ENCODE peak calls at places on chromosomes 6 and 20, in five cellular contexts. O is effector memory CD4-positive, alpha-beta T cell; V is GM23248; H is adrenal gland; I is fibroblast of lung. E is an unnamed sample.

GRCh38 chr6:105616521-105616920 is 213.6 kb upstream of the PREP start:
- DNase-seq in H (no peak), V (peak), I (no peak), O (no peak), E (no peak)

GRCh38 chr6:142820336-142821016 is 124.5 kb downstream of the HIVEP2 start:
- DNase-seq in O (no peak), V (no peak), I (no peak), H (no peak), E (no peak)

GRCh38 chr20:33584976-33585375 is 77.2 kb upstream of the C20orf144 start:
- DNase-seq in I (peak), H (no peak), O (no peak), V (peak), E (no peak)

GRCh38 chr20:32050851-32051556 is 1.0 kb upstream of the HCK start:
- DNase-seq in O (no peak), I (no peak), H (peak), V (no peak), E (no peak)

GRCh38 chr20:43959920-43960227 is 45.2 kb downstream of the TOX2 start:
- DNase-seq in I (no peak), H (no peak), V (no peak), O (no peak), E (no peak)

GRCh38 chr20:41509801-41510200 is 108.4 kb downstream of the CHD6 start:
- DNase-seq in V (peak), O (no peak), H (peak), I (peak), E (no peak)

GRCh38 chr6:28312939-28313338 is 23.0 kb downstream of the ZSCAN31 start:
- DNase-seq in I (no peak), V (no peak), O (no peak), H (no peak), E (no peak)

GRCh38 chr6:109229536-109229935 is 134.2 kb downstream of the CEP57L1 start:
- DNase-seq in H (no peak), O (no peak), V (peak), I (no peak), E (no peak)

GRCh38 chr20:50333856-50334255 is 143.2 kb downstream of the CEBPB start:
- DNase-seq in H (peak), V (peak), I (peak), O (no peak), E (no peak)

GRCh38 chr20:50537546-50538201 is 27.5 kb downstream of the PTPN1 start:
- DNase-seq in O (no peak), H (no peak), I (no peak), V (no peak), E (no peak)

GRCh38 chr6:44473870-44474631 is 86.5 kb downstream of the CDC5L start:
- DNase-seq in V (no peak), I (no peak), H (no peak), O (no peak), E (no peak)

GRCh38 chr20:63706852-63707557 is 771 bp downstream of the ARFRP1 start:
- DNase-seq in V (peak), H (peak), O (peak), I (no peak), E (peak)

GRCh38 chr6:129517288-129517687 is 192.7 kb downstream of the ARHGAP18 start:
- DNase-seq in V (peak), O (no peak), H (no peak), I (no peak), E (no peak)

GRCh38 chr20:50259705-50260479 is 69.3 kb downstream of the CEBPB start:
- DNase-seq in I (no peak), V (peak), O (no peak), H (peak), E (no peak)

GRCh38 chr20:58745391-58745790 is 52.8 kb downstream of the NPEPL1 start:
- DNase-seq in I (no peak), V (no peak), H (no peak), O (no peak), E (no peak)

GRCh38 chr6:148525453-148525852 is 182.8 kb downstream of the SASH1 start:
- DNase-seq in O (no peak), H (no peak), I (peak), V (peak), E (no peak)

GRCh38 chr6:7332090-7332745 is 19.2 kb upstream of the SSR1 start:
- DNase-seq in V (peak), H (no peak), I (no peak), O (no peak), E (no peak)

GRCh38 chr6:122696853-122697252 is 82.7 kb upstream of the FABP7 start:
- DNase-seq in V (peak), H (no peak), I (peak), O (no peak), E (no peak)

GRCh38 chr20:17961600-17961965 is 7.0 kb downstream of the SNX5 start:
- DNase-seq in H (no peak), O (no peak), V (peak), I (no peak), E (no peak)

GRCh38 chr20:17555106-17555505 is 14.8 kb upstream of the DSTN start:
- DNase-seq in O (no peak), I (no peak), H (no peak), V (no peak), E (no peak)

GRCh38 chr6:125749112-125749863 is at the start of gene HEY2:
- DNase-seq in I (peak), V (peak), H (peak), O (peak), E (no peak)

GRCh38 chr6:113172531-113172966 is 684.6 kb upstream of the MARCKS start:
- DNase-seq in O (no peak), I (peak), V (no peak), H (peak), E (no peak)

GRCh38 chr6:41966961-41967311 is 25.3 kb upstream of the CCND3 start:
- DNase-seq in H (no peak), I (peak), V (peak), O (no peak), E (no peak)

GRCh38 chr20:20205141-20205861 is 153.0 kb downstream of the CFAP61 start:
- DNase-seq in O (no peak), V (no peak), I (no peak), H (no peak), E (no peak)

GRCh38 chr6:138030872-138031271 is 76.3 kb downstream of the PERP start:
- DNase-seq in V (no peak), O (no peak), H (no peak), I (no peak), E (no peak)

GRCh38 chr20:32603046-32603726 is 18.1 kb upstream of the NOL4L start:
- DNase-seq in I (no peak), O (no peak), V (no peak), H (peak), E (no peak)

GRCh38 chr6:44494011-44494501 is 106.5 kb downstream of the CDC5L start:
- DNase-seq in O (no peak), H (no peak), I (peak), V (peak), E (no peak)

GRCh38 chr6:88641178-88641903 is 322.1 kb downstream of the RNGTT start:
- DNase-seq in V (peak), O (no peak), H (no peak), I (peak), E (no peak)

GRCh38 chr6:42453027-42453648 is 1.4 kb upstream of the TRERF1 start:
- DNase-seq in V (peak), H (peak), O (peak), I (peak), E (peak)

GRCh38 chr20:32823078-32823477 is 3.3 kb downstream of the MAPRE1 start:
- DNase-seq in H (peak), V (peak), O (no peak), I (peak), E (no peak)

GRCh38 chr20:38550274-38550673 is 30.7 kb upstream of the ADIG start:
- DNase-seq in O (no peak), V (no peak), H (no peak), I (no peak), E (no peak)

GRCh38 chr20:24579016-24579415 is 109.6 kb downstream of the SYNDIG1 start:
- DNase-seq in O (no peak), V (no peak), I (no peak), H (no peak), E (no peak)

GRCh38 chr20:37503256-37503927 is 17.7 kb upstream of the NNAT start:
- DNase-seq in I (no peak), V (no peak), O (no peak), H (no peak), E (no peak)
- H3K4me3 ChIP-seq in I (no peak), V (no peak), O (no peak), H (no peak), E (no peak)

GRCh38 chr20:34712525-34713192 is 8.5 kb downstream of the TP53INP2 start:
- DNase-seq in I (no peak), H (no peak), O (no peak), V (no peak), E (no peak)

GRCh38 chr20:34711813-34712430 is 7.8 kb downstream of the TP53INP2 start:
- DNase-seq in H (no peak), V (no peak), O (no peak), I (no peak), E (no peak)

GRCh38 chr20:34710568-34710839 is 6.4 kb downstream of the TP53INP2 start:
- DNase-seq in I (no peak), V (no peak), H (no peak), O (no peak), E (no peak)

GRCh38 chr20:34709836-34710567 is 5.9 kb downstream of the TP53INP2 start:
- DNase-seq in O (peak), I (peak), V (peak), H (peak), E (no peak)

GRCh38 chr20:34710861-34711574 is 6.9 kb downstream of the TP53INP2 start:
- DNase-seq in O (no peak), I (no peak), V (no peak), H (no peak), E (no peak)
- H3K4me3 ChIP-seq in O (no peak), I (no peak), V (no peak), H (no peak), E (no peak)

GRCh38 chr20:5504061-5504739 is 187.4 kb upstream of the PROKR2 start:
- DNase-seq in V (peak), O (no peak), I (peak), H (peak), E (no peak)
- H3K4me3 ChIP-seq in V (peak), O (no peak), I (peak), H (peak), E (no peak)

GRCh38 chr6:23783901-23784300 is 342.1 kb upstream of the NRSN1 start:
- DNase-seq in I (no peak), O (no peak), H (no peak), V (no peak), E (no peak)
- H3K4me3 ChIP-seq in I (no peak), O (no peak), H (no peak), V (no peak), E (no peak)

GRCh38 chr6:76264466-76264865 is 192.0 kb upstream of the IMPG1 start:
- DNase-seq in V (peak), H (no peak), I (no peak), O (no peak), E (no peak)

DNA sequence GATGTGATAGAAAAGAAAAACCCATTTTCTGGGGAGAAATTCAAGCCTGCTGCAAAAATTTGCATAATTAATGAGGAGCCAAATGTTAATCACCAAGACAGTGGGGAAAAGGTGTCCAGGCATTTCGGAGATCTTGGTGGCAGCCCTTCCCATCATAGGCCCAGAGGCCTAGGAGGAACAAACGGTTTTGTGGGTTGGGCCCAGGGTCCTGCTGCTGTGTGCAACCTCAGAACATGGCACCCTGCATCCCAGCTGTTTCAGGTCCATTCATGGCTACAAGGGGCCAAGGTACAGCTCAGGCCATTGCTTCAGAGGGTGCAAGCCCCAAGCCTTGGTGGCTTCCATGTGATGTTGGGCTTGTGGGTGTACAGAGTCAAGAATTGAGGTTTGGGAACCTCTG is 189.8 kb upstream of the IMPG1 start:
- DNase-seq in V (no peak), I (no peak), O (no peak), H (no peak), E (no peak)
- H3K4me3 ChIP-seq in V (no peak), I (no peak), O (no peak), H (no peak), E (no peak)